ENCODE peak calls at places on chromosome 17, in eight cellular contexts. M, Z, K, S, R, O, G and E are unnamed samples.

GRCh38 chr17:59830007-59830630 is 62.6 kb downstream of the TUBD1 start:
- DNase-seq in M (no peak), Z (no peak), K (no peak), S (no peak), R (peak; percentile 63), O (no peak), G (no peak), E (no peak)

GRCh38 chr17:42113293-42114069 is 967 bp upstream of the DHX58 start:
- DNase-seq in M (no peak), Z (no peak), K (no peak), S (no peak), R (no peak), O (no peak), G (no peak), E (no peak)

GRCh38 chr17:39738568-39738901 is 797 bp downstream of the GRB7 start:
- DNase-seq in M (peak; percentile 66), Z (no peak), K (peak; percentile 74), S (no peak), R (no peak), O (no peak), G (no peak), E (no peak)

GRCh38 chr17:49604314-49604869 is 28.7 kb downstream of the NXPH3 start:
- DNase-seq in M (no peak), Z (no peak), K (no peak), S (no peak), R (no peak), O (no peak), G (no peak), E (no peak)

GRCh38 chr17:49414271-49414621 is 436 bp downstream of the PHB1 start:
- DNase-seq in M (no peak), Z (no peak), K (no peak), S (no peak), R (no peak), O (no peak), G (peak; percentile 65), E (no peak)

GRCh38 chr17:74454197-74455024 is 12.0 kb upstream of the CD300A start:
- DNase-seq in M (peak; percentile 93), Z (peak; percentile 66), K (peak; percentile 92), S (peak; percentile 98), R (peak; percentile 29), O (peak; percentile 98), G (peak; percentile 95), E (no peak)

GRCh38 chr17:82324566-82325285 is 7.3 kb upstream of the CD7 start:
- DNase-seq in M (no peak), Z (no peak), K (no peak), S (no peak), R (no peak), O (peak; percentile 50), G (no peak), E (no peak)

GRCh38 chr17:63370696-63371095 is 75.4 kb downstream of the CYB561 start:
- DNase-seq in M (no peak), Z (no peak), K (no peak), S (no peak), R (no peak), O (no peak), G (no peak), E (no peak)

GRCh38 chr17:43094129-43094834 is 30.9 kb downstream of the BRCA1 start:
- DNase-seq in M (no peak), Z (no peak), K (no peak), S (no peak), R (peak; percentile 68), O (no peak), G (no peak), E (no peak)

GRCh38 chr17:80086616-80087015 is 14.8 kb upstream of the GAA start:
- DNase-seq in M (no peak), Z (no peak), K (no peak), S (no peak), R (no peak), O (no peak), G (no peak), E (no peak)

GRCh38 chr17:37801131-37801530 is 56.3 kb upstream of the HNF1B start:
- DNase-seq in M (no peak), Z (no peak), K (no peak), S (no peak), R (no peak), O (no peak), G (no peak), E (no peak)
- TF ChIP-seq CTCF in M (no peak), Z (no peak), K (no peak), S (no peak), R (no peak), O (no peak), G (no peak), E (no peak)

DNA sequence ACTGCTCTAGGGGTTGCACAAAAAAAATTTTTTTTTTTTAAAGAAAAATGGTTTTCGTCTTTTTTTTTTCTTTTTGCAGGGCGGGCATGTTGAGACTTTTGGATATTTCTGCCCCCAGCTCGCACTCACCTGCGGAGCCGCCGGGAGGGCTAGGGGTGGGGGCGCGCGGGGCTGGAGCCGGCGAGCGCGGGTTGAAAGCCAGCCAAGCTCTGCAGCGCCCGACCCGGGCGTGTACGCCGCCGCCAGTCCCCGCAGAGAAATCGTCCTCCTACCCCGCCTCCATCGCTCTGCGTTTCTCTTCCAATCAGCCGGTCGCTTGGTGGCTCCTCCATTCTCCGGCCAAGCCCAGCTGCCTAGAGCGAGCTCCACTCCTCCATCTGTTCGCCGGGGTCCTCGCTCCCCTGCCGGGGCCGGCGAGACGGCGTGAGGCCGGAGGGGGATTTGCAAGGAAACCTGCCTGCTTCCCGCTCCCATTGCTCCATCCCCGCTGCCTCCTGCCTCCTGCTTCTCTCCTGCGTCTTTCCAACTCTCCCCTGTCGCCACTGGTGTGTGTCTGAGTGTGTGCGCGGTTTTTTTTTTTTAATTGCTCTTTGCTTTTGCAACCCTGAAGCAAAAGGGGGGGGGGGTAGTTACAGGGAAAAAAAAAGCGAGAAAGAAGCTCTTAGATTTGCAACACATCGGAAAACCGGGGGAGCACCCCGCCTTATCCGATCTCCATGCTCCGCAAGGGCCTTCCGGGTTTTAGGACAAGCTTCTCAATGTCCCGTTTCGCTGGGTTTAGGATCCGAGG is 1.8 kb upstream of the UBTF start:
- DNase-seq in M (peak; percentile 76), Z (no peak), K (peak; percentile 67), S (peak; percentile 95), R (peak; percentile 81), O (peak; percentile 91), G (peak; percentile 92), E (no peak)
- TF ChIP-seq POLR2A in M (peak; percentile 46), Z (peak; percentile 20), K (peak; percentile 29), S (no peak), R (no peak), O (no peak), G (no peak), E (peak; percentile 9)

DNA sequence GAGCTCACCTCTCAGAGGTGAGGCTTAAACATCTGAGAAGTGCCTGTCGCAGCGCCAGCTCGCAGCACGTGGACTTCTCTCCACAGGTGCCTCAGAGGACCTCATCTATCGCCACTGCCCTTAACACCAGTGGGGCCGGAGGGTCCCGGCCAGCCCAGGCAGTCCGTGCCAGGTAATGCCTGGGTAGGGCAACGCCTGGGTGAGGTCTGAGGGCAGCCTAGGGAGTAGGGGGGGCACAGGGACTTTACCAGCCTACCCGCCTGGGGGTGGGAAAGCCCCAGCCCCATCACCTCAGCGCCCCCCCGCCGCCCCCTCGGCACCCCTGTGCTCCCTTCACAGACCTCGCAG is 7.3 kb upstream of the C17orf107 start:
- DNase-seq in M (no peak), Z (no peak), K (no peak), S (no peak), R (no peak), O (peak; percentile 69), G (no peak), E (no peak)
- H3K27ac ChIP-seq in M (no peak overlapping the region), Z (no peak overlapping the region), K (no peak overlapping the region), S (no peak overlapping the region), R (no peak overlapping the region), O (no peak overlapping the region), G (no peak overlapping the region), E (no peak overlapping the region)

GRCh38 chr17:58136669-58137279 is 11.4 kb upstream of the OR4D1 start:
- DNase-seq in M (no peak), Z (peak; percentile 54), K (no peak), S (no peak), R (no peak), O (no peak), G (no peak), E (no peak)
- TF ChIP-seq CTCF in M (peak; percentile 29), Z (peak; percentile 94), K (no peak), S (no peak), R (peak; percentile 5), O (no peak), G (no peak), E (no peak)

DNA sequence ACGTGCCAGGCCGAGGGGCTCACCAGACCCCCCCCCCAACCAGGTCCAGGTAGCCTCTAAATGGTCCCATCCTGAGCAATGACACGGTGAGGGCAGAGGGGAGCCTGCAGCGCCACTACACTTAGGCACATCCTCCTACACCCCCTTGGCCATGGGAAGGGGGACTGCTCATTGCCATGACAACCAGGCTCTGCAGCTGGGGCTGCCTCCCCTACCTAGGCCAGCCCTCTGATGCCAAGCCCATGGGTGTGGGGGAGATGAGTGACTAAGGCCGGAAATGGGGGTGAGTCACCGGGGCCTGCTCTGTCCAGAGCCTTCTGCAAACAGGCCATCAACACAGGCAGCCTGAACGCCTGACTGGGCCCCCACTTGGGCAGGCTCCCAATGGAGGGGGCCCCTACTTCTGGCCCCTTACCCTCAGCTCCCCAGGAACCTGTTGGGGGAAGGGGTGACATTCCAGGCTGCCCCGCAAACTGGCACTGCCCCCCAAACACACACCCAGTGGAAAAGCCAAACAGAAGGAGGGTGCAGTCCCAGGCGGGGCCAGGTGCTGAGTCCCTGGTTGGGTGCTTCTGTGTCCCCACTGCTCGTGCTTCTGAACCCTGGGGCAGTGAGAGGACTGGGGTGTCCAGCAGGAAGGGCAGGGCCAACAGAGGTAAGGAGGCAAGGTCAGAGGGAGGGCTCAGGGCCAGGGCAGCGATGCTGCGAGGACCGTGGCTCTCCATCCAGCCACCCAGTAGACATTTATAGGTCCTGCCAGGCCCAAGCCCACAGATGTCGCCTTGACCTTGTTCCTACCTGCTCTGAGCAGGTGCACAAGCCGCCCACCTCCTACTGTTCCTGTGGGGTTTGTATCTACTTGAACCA is 8.2 kb downstream of the PLCD3 start:
- DNase-seq in M (no peak), Z (peak; percentile 69), K (no peak), S (no peak), R (peak; percentile 91), O (no peak), G (no peak), E (no peak)
- TF ChIP-seq POLR2A in M (peak; percentile 2), Z (no peak), K (peak; percentile 38), S (no peak), R (no peak), O (no peak), G (no peak), E (no peak)

GRCh38 chr17:7237266-7237760 is 1.9 kb downstream of the PHF23 start:
- DNase-seq in M (no peak), Z (no peak), K (no peak), S (no peak), R (no peak), O (no peak), G (peak; percentile 72), E (no peak)
- H3K27ac ChIP-seq in M (peak overlapping the region; percentile 85), Z (peak overlapping the region; percentile 92), K (peak overlapping the region; percentile 98), S (peak overlapping the region; percentile 94), R (peak overlapping the region; percentile 74), O (peak overlapping the region; percentile 98), G (peak overlapping the region; percentile 95), E (peak overlapping the region; percentile 98)

GRCh38 chr17:76504117-76504516 is 2.9 kb upstream of the RHBDF2 start:
- DNase-seq in M (no peak), Z (no peak), K (no peak), S (no peak), R (no peak), O (no peak), G (no peak), E (no peak)
- TF ChIP-seq CTCF in M (no peak), Z (peak; percentile 39), K (no peak), S (no peak), R (no peak), O (no peak), G (no peak), E (no peak)